ENCODE peak calls at places on chromosomes 6 and 20, in six cellular contexts. F is GM10248; X is stimulated activated CD4-positive, alpha-beta T cell treated with anti-CD3 and anti-CD28 coated beads, Interleukin-1b, Interleukin-23, amount 100 ng/mL, for 4 hours; H is stimulated activated CD8-positive, alpha-beta memory T cell treated with anti-CD3 and anti-CD28 coated beads, Interleukin-15, amount 100 ng/mL, for 24 hours; E is activated T-helper 1 cell treated with anti-CD3 and anti-CD28 coated beads, Interleukin-2, amount 50 U/mL, for 16 hours; P is adrenal gland. T is an unnamed sample.
A peak's percentile ranks its signal among the peaks of the same experiment; 100 is the strongest.

GRCh38 chr6:8810325-8810724 is 375.0 kb upstream of the SLC35B3 start:
- DNase-seq in F (no peak), X (no peak), H (no peak), E (no peak), P (no peak), T (no peak)

GRCh38 chr6:166262738-166263515 is 45.3 kb downstream of the PRR18 start:
- DNase-seq in F (no peak), X (no peak), H (no peak), E (no peak), P (no peak), T (no peak)

GRCh38 chr20:23920408-23920780 is 40.8 kb upstream of the CST5 start:
- DNase-seq in F (no peak), X (no peak), H (no peak), E (no peak), P (no peak), T (no peak)

GRCh38 chr6:115191989-115192388 is 849.2 kb upstream of the HS3ST5 start:
- DNase-seq in F (no peak), X (no peak), H (no peak), E (no peak), P (no peak), T (no peak)

GRCh38 chr20:49948809-49949507 is 12.8 kb downstream of the RNF114 start:
- DNase-seq in F (no peak), X (no peak), H (no peak), E (no peak), P (no peak), T (no peak)

GRCh38 chr6:112222111-112222726 is 32.1 kb downstream of the LAMA4 start:
- DNase-seq in F (no peak), X (no peak), H (no peak), E (no peak), P (no peak), T (no peak)

GRCh38 chr6:145036848-145037567 is 698.3 kb downstream of the EPM2A start:
- DNase-seq in F (no peak), X (no peak), H (no peak), E (no peak), P (peak; percentile 5), T (no peak)

GRCh38 chr6:149129401-149130077 is 188.0 kb upstream of the TAB2 start:
- DNase-seq in F (no peak), X (no peak), H (no peak), E (no peak), P (peak; percentile 75), T (no peak)

GRCh38 chr6:163965426-163966348 is 551.2 kb downstream of the QKI start:
- DNase-seq in F (no peak), X (no peak), H (no peak), E (no peak), P (peak; percentile 46), T (peak; percentile 86)